ENCODE peak calls at places on chromosomes 3 and 15, in nine cellular contexts. E is tibial artery; N is AG04450; C is CD8-positive, alpha-beta memory T cell; Q is small intestine; D is body of pancreas; A is right atrium auricular region; F is esophagus squamous epithelium; J is colonic mucosa. B is an unnamed sample.

GRCh38 chr3:72010044-72010443 is 225.1 kb upstream of the PROK2 start:
- DNase-seq in E (no peak), J (no peak), F (no peak), N (no peak), A (no peak), Q (no peak), C (no peak), D (no peak), B (no peak)

GRCh38 chr15:88605507-88606436 is 15.4 kb upstream of the AEN start:
- DNase-seq in A (no peak), E (no peak), D (peak; percentile 62), F (no peak), J (no peak), N (no peak), C (no peak), Q (no peak), B (no peak)

GRCh38 chr3:16374047-16375019 is 109.3 kb downstream of the OXNAD1 start:
- DNase-seq in A (no peak), J (no peak), N (no peak), Q (no peak), C (no peak), D (no peak), E (no peak), F (no peak), B (peak; percentile 75)

GRCh38 chr3:8759038-8759755 is 10.2 kb downstream of the OXTR start:
- DNase-seq in A (no peak), N (no peak), E (no peak), Q (no peak), J (no peak), F (no peak), D (no peak), C (no peak), B (no peak)

GRCh38 chr3:25906132-25906906 is 116.4 kb downstream of the OXSM start:
- DNase-seq in F (no peak), N (no peak), E (no peak), C (no peak), J (no peak), D (no peak), A (no peak), Q (no peak), B (no peak)

GRCh38 chr3:56839784-56840724 is 38.3 kb upstream of the ARHGEF3 start:
- DNase-seq in F (no peak), N (peak; percentile 32), D (no peak), J (no peak), A (no peak), E (no peak), C (no peak), Q (no peak), B (no peak)

GRCh38 chr3:198032445-198032936 is 72.5 kb downstream of the LMLN start:
- DNase-seq in D (no peak), E (no peak), J (no peak), F (no peak), Q (no peak), A (no peak), C (no peak), N (no peak), B (no peak)

GRCh38 chr3:97872209-97873042 is 50.6 kb downstream of the CRYBG3 start:
- DNase-seq in J (no peak), F (no peak), A (no peak), N (peak; percentile 79), Q (no peak), D (no peak), E (no peak), C (no peak), B (no peak)

GRCh38 chr3:119885746-119886530 is 104.0 kb downstream of the NR1I2 start:
- DNase-seq in D (no peak), N (no peak), J (no peak), Q (no peak), F (no peak), C (no peak), A (no peak), E (no peak), B (no peak)

GRCh38 chr15:40081691-40082194 is 26.9 kb downstream of the BMF start:
- DNase-seq in Q (peak; percentile 69), E (peak; percentile 82), C (no peak), J (peak; percentile 80), D (peak; percentile 76), N (no peak), F (no peak), A (peak; percentile 84), B (peak; percentile 74)

GRCh38 chr3:29275309-29275708 is 5.6 kb upstream of the RBMS3 start:
- DNase-seq in F (no peak), A (no peak), J (no peak), N (no peak), E (no peak), Q (no peak), C (no peak), D (no peak), B (no peak)

GRCh38 chr15:91408476-91409076 is 308.5 kb downstream of the SV2B start:
- DNase-seq in C (no peak), D (peak; percentile 54), E (no peak), N (no peak), F (no peak), A (no peak), J (peak; percentile 21), Q (peak; percentile 56), B (no peak)

GRCh38 chr3:172305552-172305951 is 142.7 kb downstream of the GHSR start:
- DNase-seq in E (no peak), N (no peak), A (no peak), Q (peak; percentile 96), C (no peak), J (peak; percentile 52), D (peak; percentile 62), F (no peak), B (no peak)

GRCh38 chr3:118970819-118971218 is 63.8 kb downstream of the IGSF11 start:
- DNase-seq in F (no peak), J (no peak), Q (no peak), N (no peak), D (no peak), E (no peak), C (no peak), A (no peak), B (no peak)

GRCh38 chr3:43765417-43766030 is 74.8 kb downstream of the ABHD5 start:
- DNase-seq in A (no peak), E (no peak), N (no peak), D (no peak), Q (no peak), F (no peak), J (no peak), C (no peak), B (no peak)

GRCh38 chr15:60020736-60021135 is 16.6 kb downstream of the FOXB1 start:
- DNase-seq in A (no peak), J (no peak), N (no peak), F (no peak), Q (no peak), C (no peak), D (no peak), E (no peak), B (no peak)

GRCh38 chr3:54353547-54354339 is 231.4 kb downstream of the CACNA2D3 start:
- DNase-seq in Q (no peak), E (no peak), J (no peak), F (no peak), A (no peak), N (no peak), C (no peak), D (no peak), B (no peak)

GRCh38 chr3:133384331-133385027 is 15.4 kb upstream of the BFSP2 start:
- DNase-seq in J (peak; percentile 30), F (no peak), E (no peak), D (peak; percentile 70), Q (peak; percentile 29), N (peak; percentile 26), C (no peak), A (peak; percentile 69), B (peak; percentile 59)

GRCh38 chr3:156985689-156986088 is 159.5 kb downstream of the LEKR1 start:
- DNase-seq in E (no peak), J (no peak), D (no peak), F (no peak), Q (no peak), A (no peak), N (no peak), C (no peak), B (no peak)

GRCh38 chr3:47865192-47865591 is 62.3 kb downstream of the DHX30 start:
- DNase-seq in D (no peak), E (no peak), J (no peak), N (no peak), Q (no peak), A (no peak), C (no peak), F (no peak), B (no peak)

DNA sequence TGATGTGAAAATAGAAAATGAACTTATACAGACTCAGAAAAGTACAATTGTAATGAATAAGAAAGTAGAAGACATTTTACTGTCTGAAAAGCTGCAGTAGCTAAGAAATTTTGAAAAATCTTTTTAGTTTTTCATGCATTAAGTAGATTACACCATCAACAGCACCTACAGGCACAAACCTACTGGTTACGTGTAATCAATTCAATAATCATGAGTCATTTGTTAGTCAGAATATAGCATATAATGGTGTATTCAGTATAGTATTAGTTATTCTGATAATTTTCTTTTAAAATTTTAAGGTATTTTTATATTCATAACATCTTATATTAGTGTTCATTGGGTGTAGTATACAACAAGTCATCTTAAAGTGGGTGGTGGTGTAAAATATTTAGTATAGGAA is 550.5 kb upstream of the GBE1 start:
- DNase-seq in E (no peak), A (no peak), C (no peak), N (no peak), Q (no peak), J (no peak), D (no peak), F (no peak), B (no peak)
- H3K4me3 ChIP-seq in E (no peak overlapping the region), A (no peak overlapping the region), C (no peak overlapping the region), N (no peak overlapping the region), Q (no peak overlapping the region), J (no peak overlapping the region), D (no peak overlapping the region), F (no peak overlapping the region), B (no peak overlapping the region)

GRCh38 chr15:64930778-64931240 is 19.1 kb downstream of the ANKDD1A start:
- DNase-seq in N (peak; percentile 11), J (no peak), F (no peak), D (no peak), Q (no peak), C (no peak), A (no peak), E (no peak), B (peak; percentile 39)
- H3K27ac ChIP-seq in N (no peak overlapping the region), J (no peak overlapping the region), F (no peak overlapping the region), D (no peak overlapping the region), Q (no peak overlapping the region), C (no peak overlapping the region), A (no peak overlapping the region), E (no peak overlapping the region), B (no peak overlapping the region)

DNA sequence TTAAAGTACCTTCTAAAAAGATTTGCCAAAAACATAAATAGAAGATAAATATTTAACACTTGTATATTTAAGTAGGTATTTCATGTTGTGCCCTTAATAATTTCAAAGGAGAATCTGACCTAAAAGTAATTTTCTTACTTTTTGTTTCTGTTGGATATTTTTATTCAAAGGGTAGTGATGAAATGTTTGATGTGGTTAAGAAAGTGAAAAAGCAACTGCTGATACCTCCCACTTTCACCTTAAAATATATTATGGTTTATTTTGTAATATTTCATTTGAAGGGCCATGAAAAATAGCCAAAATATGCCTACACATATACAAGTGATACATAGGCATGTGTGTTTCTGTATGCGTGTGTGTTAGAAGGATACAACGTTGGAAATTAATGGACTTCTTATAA is 5.8 kb upstream of the SLITRK3 start:
- DNase-seq in C (no peak), J (no peak), D (no peak), A (no peak), F (no peak), N (no peak), E (no peak), Q (no peak), B (no peak)
- H3K9me3 ChIP-seq in C (no peaks in the 10 kb centered on the region), J (no peaks in the 10 kb centered on the region), D (no peaks in the 10 kb centered on the region), A (no peaks in the 10 kb centered on the region), F (no peaks in the 10 kb centered on the region), N (no peaks in the 10 kb centered on the region), E (no peaks in the 10 kb centered on the region), Q (no peaks in the 10 kb centered on the region), B (no peaks in the 10 kb centered on the region)

GRCh38 chr3:141076821-141077571 is 25.8 kb downstream of the SPSB4 start:
- DNase-seq in C (no peak), A (peak; percentile 70), F (no peak), N (no peak), E (peak; percentile 72), J (peak; percentile 38), Q (no peak), D (peak; percentile 40), B (peak; percentile 21)
- H3K4me3 ChIP-seq in C (no peak overlapping the region), A (peak overlapping the region; percentile 36), F (peak overlapping the region; percentile 21), N (peak overlapping the region; percentile 11), E (peak overlapping the region; percentile 46), J (peak overlapping the region; percentile 7), Q (no peak overlapping the region), D (no peak overlapping the region), B (peak overlapping the region; percentile 12)